ENCODE peak calls at places on chromosomes 5 and 9, in nine cellular contexts. E is T-cell; H is foreskin fibroblast; N is HTR-8/SVneo; C is naive thymus-derived CD4-positive, alpha-beta T cell; Q is ELR; I is NCI-H2029; U is RCC 7860; G is fibroblast of mammary gland. A is an unnamed sample.

GRCh38 chr9:129258823-129259301 is 80.8 kb upstream of the IER5L start:
- DNase-seq in G (no peak), I (no peak), Q (no peak), C (peak; percentile 28), E (peak; percentile 9), N (no peak), U (no peak), H (no peak), A (no peak)

GRCh38 chr9:91379461-91379860 is 17.7 kb upstream of the AUH start:
- DNase-seq in E (no peak), N (no peak), U (no peak), Q (no peak), I (no peak), C (no peak), H (peak; percentile 39), G (no peak), A (no peak)

GRCh38 chr5:109759304-109759703 is 69.6 kb downstream of the MAN2A1 start:
- DNase-seq in H (peak; percentile 53), I (no peak), C (no peak), Q (peak; percentile 68), G (peak; percentile 52), N (peak; percentile 3), E (no peak), U (no peak), A (no peak)

GRCh38 chr9:107949058-107949457 is 459.5 kb upstream of the KLF4 start:
- DNase-seq in C (no peak), I (no peak), N (no peak), H (peak; percentile 70), E (no peak), G (peak; percentile 48), U (no peak), Q (no peak), A (no peak)

GRCh38 chr5:368162-369084 is 46.9 kb downstream of the AHRR start:
- DNase-seq in Q (peak; percentile 92), G (peak; percentile 72), H (peak; percentile 98), N (no peak), E (no peak), I (no peak), U (no peak), C (no peak), A (no peak)

GRCh38 chr5:35483797-35484196 is 133.9 kb upstream of the SPEF2 start:
- DNase-seq in G (no peak), E (no peak), H (no peak), U (no peak), C (no peak), I (no peak), Q (no peak), N (no peak), A (no peak)

GRCh38 chr5:634191-634590 is 22.1 kb downstream of the CEP72 start:
- DNase-seq in H (no peak), Q (no peak), G (no peak), N (no peak), C (no peak), E (no peak), I (no peak), U (no peak), A (no peak)

GRCh38 chr9:132160802-132161742 is 786 bp upstream of the NTNG2 start:
- DNase-seq in I (no peak), U (peak; percentile 37), G (peak; percentile 71), Q (peak; percentile 85), H (peak; percentile 82), N (peak; percentile 45), E (peak; percentile 64), C (peak; percentile 21), A (peak; percentile 36)

GRCh38 chr5:96408841-96409458 is 24.1 kb downstream of the PCSK1 start:
- DNase-seq in U (no peak), Q (no peak), I (no peak), N (no peak), C (no peak), G (peak; percentile 59), E (no peak), H (no peak), A (no peak)

GRCh38 chr5:132083065-132083678 is 9.6 kb downstream of the CSF2 start:
- DNase-seq in N (no peak), U (no peak), E (no peak), I (no peak), H (no peak), G (no peak), C (no peak), Q (no peak), A (no peak)

GRCh38 chr5:125530833-125531610 is 784.6 kb upstream of the ZNF608 start:
- DNase-seq in Q (no peak), E (no peak), N (no peak), G (no peak), H (no peak), C (no peak), U (no peak), I (no peak), A (no peak)

GRCh38 chr9:6055213-6055612 is 39.8 kb upstream of the RANBP6 start:
- DNase-seq in C (peak; percentile 50), N (peak; percentile 46), I (peak; percentile 14), G (peak; percentile 96), H (peak; percentile 89), E (no peak), Q (peak; percentile 88), U (peak; percentile 53), A (peak; percentile 16)

GRCh38 chr9:136141716-136142415 is 23.2 kb upstream of the TMEM250 start:
- DNase-seq in I (no peak), H (no peak), N (no peak), E (no peak), C (no peak), U (no peak), Q (no peak), G (no peak), A (no peak)

GRCh38 chr9:72217306-72217842 is 68.1 kb downstream of the GDA start:
- DNase-seq in N (no peak), I (no peak), C (no peak), E (no peak), H (no peak), U (no peak), G (no peak), Q (no peak), A (no peak)

GRCh38 chr9:131275332-131276106 is 791 bp downstream of the FAM78A start:
- DNase-seq in E (no peak), C (no peak), H (no peak), N (no peak), I (no peak), G (no peak), Q (no peak), U (no peak), A (peak; percentile 50)

GRCh38 chr5:134949335-134949734 is 18.4 kb upstream of the CATSPER3 start:
- DNase-seq in C (no peak), U (no peak), G (peak; percentile 5), E (no peak), H (no peak), N (no peak), Q (no peak), I (no peak), A (no peak)

GRCh38 chr5:37839441-37840035 is 303 bp downstream of the GDNF start:
- DNase-seq in C (no peak), E (no peak), H (peak; percentile 85), G (peak; percentile 61), Q (peak; percentile 82), I (no peak), U (no peak), N (peak; percentile 83), A (no peak)

A was measured in NK-92 treated with Interleukin-12 subunit alpha and Interleukin-12 subunit beta, amount 100 ng/mL, for 24 hours.